ENCODE peak calls at places on chromosome 2, in four cellular contexts. U, Z, J and H are unnamed samples.

GRCh38 chr2:207463433-207463832 is 66.3 kb upstream of the CREB1 start:
- DNase-seq in J (no peak), U (no peak), Z (no peak), H (no peak)

GRCh38 chr2:62197609-62198236 is 1.8 kb downstream of the B3GNT2 start:
- DNase-seq in U (no peak), Z (peak; percentile 24), J (no peak), H (peak; percentile 33)

GRCh38 chr2:131081190-131081589 is 12.1 kb downstream of the FAM168B start:
- DNase-seq in Z (no peak), J (no peak), U (no peak), H (no peak)

GRCh38 chr2:667332-668000 is 9.7 kb downstream of the TMEM18 start:
- DNase-seq in U (peak; percentile 84), J (no peak), Z (no peak), H (no peak)

GRCh38 chr2:149004836-149005235 is 33.7 kb upstream of the LYPD6B start:
- DNase-seq in J (no peak), Z (no peak), U (peak; percentile 39), H (no peak)

GRCh38 chr2:45732946-45733345 is 81.5 kb downstream of the PRKCE start:
- DNase-seq in J (no peak), Z (no peak), U (no peak), H (no peak)

GRCh38 chr2:136305517-136306192 is 187.7 kb upstream of the CXCR4 start:
- DNase-seq in Z (no peak), J (no peak), U (no peak), H (no peak)

GRCh38 chr2:240920783-240921231 is 14.7 kb downstream of the CROCC2 start:
- DNase-seq in Z (no peak), U (peak; percentile 8), J (no peak), H (no peak)

GRCh38 chr2:2590796-2591541 is 259.9 kb upstream of the MYT1L start:
- DNase-seq in U (no peak), Z (no peak), J (no peak), H (no peak)

GRCh38 chr2:234496442-234496834 is 443 bp downstream of the ARL4C start:
- DNase-seq in U (no peak), Z (no peak), J (no peak), H (peak; percentile 50)